ENCODE peak calls at places on chromosomes 12 and 14, in eight cellular contexts. D is esophagus squamous epithelium, K is stomach, G is heart left ventricle, S is body of pancreas, F is IMR-90, N is prostate gland, M is tibial nerve. Q is an unnamed sample. For H3K9me3, the result is how much of the 10 kb centered on the place peaks cover.

GRCh38 chr12:63400746-63401145 is 249.7 kb upstream of the AVPR1A start:
- DNase-seq in D (no peak), K (no peak), G (no peak), S (no peak), F (peak), N (no peak), M (no peak), Q (no peak)

GRCh38 chr14:90483551-90483950 is 86.7 kb downstream of the CALM1 start:
- DNase-seq in D (no peak), K (peak), G (peak), S (peak), F (no peak), N (no peak), M (no peak), Q (peak)

GRCh38 chr12:65632131-65632855 is 192.0 kb upstream of the HMGA2 start:
- DNase-seq in D (no peak), K (no peak), G (peak), S (no peak), F (peak), N (no peak), M (no peak), Q (no peak)

GRCh38 chr14:30641207-30641606 is 19.1 kb downstream of the SCFD1 start:
- DNase-seq in D (no peak), K (no peak), G (no peak), S (no peak), F (no peak), N (no peak), M (no peak), Q (no peak)

GRCh38 chr12:121537814-121538698 is 42.8 kb downstream of the KDM2B start:
- DNase-seq in D (no peak), K (peak), G (no peak), S (no peak), F (no peak), N (no peak), M (no peak), Q (peak)

GRCh38 chr12:106021516-106021915 is 117.2 kb downstream of the NUAK1 start:
- DNase-seq in D (no peak), K (no peak), G (no peak), S (no peak), F (no peak), N (no peak), M (no peak), Q (no peak)

GRCh38 chr12:3544296-3544965 is 53.4 kb downstream of the PRMT8 start:
- DNase-seq in D (no peak), K (no peak), G (no peak), S (no peak), F (no peak), N (no peak), M (no peak), Q (no peak)

GRCh38 chr12:89709994-89710872 is 1.6 kb upstream of the ATP2B1 start:
- DNase-seq in D (no peak), K (peak), G (peak), S (peak), F (peak), N (peak), M (peak), Q (peak)

GRCh38 chr12:118374909-118375308 is 1.4 kb upstream of the SUDS3 start:
- DNase-seq in D (no peak), K (no peak), G (no peak), S (no peak), F (no peak), N (no peak), M (no peak), Q (no peak)
- TF ChIP-seq POLR2A in D (no peak), K (no peak), G (no peak), S (no peak), F (no peak), N (no peak), M (no peak), Q (no peak)

DNA sequence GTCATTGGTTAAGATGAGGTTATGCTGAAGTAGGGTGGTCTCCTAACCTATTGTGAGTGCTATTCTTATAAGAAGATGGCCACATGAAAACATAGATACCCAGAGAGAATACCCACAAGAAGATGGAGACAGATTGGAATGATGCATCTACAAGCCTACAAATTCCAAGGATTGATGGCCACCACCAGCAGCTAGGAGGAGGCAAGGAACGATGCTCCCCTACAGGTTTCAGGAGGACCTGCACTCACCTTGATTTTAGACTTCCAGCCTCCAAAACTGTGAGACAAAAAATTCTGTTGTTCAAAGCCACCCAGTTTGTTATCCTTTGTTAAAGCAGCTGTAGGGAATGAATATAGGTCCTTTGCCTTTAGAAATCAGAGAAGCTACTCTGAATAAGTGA is 227.4 kb downstream of the NEDD1 start:
- DNase-seq in D (no peak), K (no peak), G (no peak), S (no peak), F (no peak), N (no peak), M (no peak), Q (no peak)
- TF ChIP-seq CTCF in D (no peak), K (no peak), G (no peak), S (no peak), F (no peak), N (no peak), M (no peak), Q (no peak)

GRCh38 chr14:61369097-61369496 is 47.7 kb downstream of the PRKCH start:
- DNase-seq in D (no peak), K (no peak), G (no peak), S (no peak), F (no peak), N (no peak), M (no peak), Q (no peak)

GRCh38 chr14:61375218-61375617 is 53.8 kb downstream of the PRKCH start:
- DNase-seq in D (no peak), K (no peak), G (no peak), S (no peak), F (no peak), N (no peak), M (no peak), Q (no peak)

GRCh38 chr14:61372842-61373555 is 51.6 kb downstream of the PRKCH start:
- DNase-seq in D (no peak), K (no peak), G (no peak), S (no peak), F (no peak), N (no peak), M (no peak), Q (no peak)

GRCh38 chr14:61374284-61374683 is 52.9 kb downstream of the PRKCH start:
- DNase-seq in D (no peak), K (no peak), G (no peak), S (no peak), F (no peak), N (no peak), M (no peak), Q (no peak)

DNA sequence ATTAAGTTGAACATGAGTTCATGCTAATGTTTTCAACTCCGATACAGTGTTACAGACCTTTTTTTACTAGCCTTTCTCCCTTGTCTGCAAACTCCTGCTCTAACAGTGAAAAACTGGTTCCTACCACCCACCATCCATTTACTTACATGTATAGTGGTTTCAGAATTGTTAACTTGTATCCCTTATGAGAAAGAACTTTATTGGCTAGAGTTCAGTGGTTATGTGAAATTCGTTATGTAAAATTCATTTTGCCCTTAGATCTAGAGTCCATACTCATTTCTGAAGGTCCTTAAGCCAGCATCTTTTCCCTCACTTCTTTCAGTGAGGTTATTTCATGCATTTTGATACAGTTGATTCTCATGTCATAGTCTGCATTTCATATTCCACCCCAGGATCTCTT is 51.0 kb downstream of the PRKCH start:
- DNase-seq in D (no peak), K (no peak), G (no peak), S (no peak), F (no peak), N (no peak), M (no peak), Q (no peak)
- H3K9me3 ChIP-seq in D (under half), K (under half), G (under half), S (under half), F (under half), N (under half), M (under half), Q (under half)

DNA sequence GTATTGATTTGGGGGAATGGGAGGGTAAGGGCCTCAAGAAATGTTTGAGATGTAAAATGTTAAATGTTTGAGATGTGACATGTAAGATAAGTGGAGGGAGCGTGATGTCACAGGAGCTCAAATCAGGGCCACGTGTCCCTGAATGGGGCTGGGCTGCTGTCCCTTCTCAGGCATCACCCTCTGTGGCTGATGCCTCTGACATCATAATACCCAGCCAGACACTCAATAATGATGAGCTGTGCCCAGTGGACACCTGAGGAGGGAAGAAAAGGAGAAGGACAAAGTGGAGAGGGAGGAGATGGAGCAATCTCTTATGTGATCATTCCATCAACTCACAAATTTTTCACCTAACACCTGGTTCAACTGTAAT is 120.8 kb downstream of the SAMD4A start:
- DNase-seq in D (no peak), K (no peak), G (peak), S (no peak), F (no peak), N (no peak), M (no peak), Q (no peak)
- TF ChIP-seq POLR2A in D (no peak), K (no peak), G (no peak), S (no peak), F (no peak), N (no peak), M (no peak), Q (no peak)

GRCh38 chr12:124751654-124752355 is 111.9 kb downstream of the SCARB1 start:
- DNase-seq in D (no peak), K (no peak), G (no peak), S (no peak), F (no peak), N (no peak), M (no peak), Q (no peak)

GRCh38 chr12:124749725-124750124 is 113.9 kb downstream of the SCARB1 start:
- DNase-seq in D (no peak), K (no peak), G (no peak), S (no peak), F (no peak), N (no peak), M (no peak), Q (no peak)

GRCh38 chr12:124752437-124753229 is 111.0 kb downstream of the SCARB1 start:
- DNase-seq in D (no peak), K (no peak), G (no peak), S (no peak), F (no peak), N (no peak), M (no peak), Q (no peak)

GRCh38 chr12:124750149-124750656 is 113.5 kb downstream of the SCARB1 start:
- DNase-seq in D (no peak), K (no peak), G (no peak), S (no peak), F (no peak), N (no peak), M (no peak), Q (no peak)

GRCh38 chr12:124750787-124751471 is 112.7 kb downstream of the SCARB1 start:
- DNase-seq in D (no peak), K (no peak), G (no peak), S (no peak), F (no peak), N (no peak), M (no peak), Q (no peak)
- TF ChIP-seq CTCF in D (no peak), K (no peak), G (no peak), S (no peak), F (peak), N (no peak), M (no peak), Q (no peak)

GRCh38 chr14:97948841-97949240 is 1151.7 kb downstream of the VRK1 start:
- DNase-seq in D (no peak), K (no peak), G (no peak), S (no peak), F (no peak), N (no peak), M (no peak), Q (no peak)
- H3K9me3 ChIP-seq in D (under half), K (under half), G (under half), S (under half), F (under half), N (under half), M (under half), Q (under half)

Q was measured in transverse colon.